ENCODE peak calls at places on chromosome 16, in eight cellular contexts. I, B, N, K, P, X, L and U are unnamed samples.

GRCh38 chr16:66906916-66907836 is 11.5 kb downstream of the CDH16 start:
- DNase-seq in I (no peak), B (no peak), N (no peak), K (no peak), P (no peak), X (no peak), L (no peak), U (no peak)

GRCh38 chr16:3095869-3096268 is 3.2 kb downstream of the ZSCAN10 start:
- DNase-seq in I (no peak), B (no peak), N (no peak), K (no peak), P (no peak), X (peak; percentile 21), L (peak; percentile 81), U (peak; percentile 53)

GRCh38 chr16:58426960-58427359 is 34.7 kb downstream of the GINS3 start:
- DNase-seq in I (no peak), B (peak; percentile 65), N (no peak), K (peak; percentile 86), P (no peak), X (no peak), L (no peak), U (no peak)

GRCh38 chr16:53816211-53816610 is 112.3 kb downstream of the FTO start:
- DNase-seq in I (no peak), B (no peak), N (no peak), K (no peak), P (no peak), X (no peak), L (no peak), U (no peak)

GRCh38 chr16:65409505-65409904 is 287.6 kb upstream of the CDH11 start:
- DNase-seq in I (no peak), B (no peak), N (no peak), K (no peak), P (no peak), X (no peak), L (no peak), U (no peak)

GRCh38 chr16:64478258-64478906 is 643.5 kb downstream of the CDH11 start:
- DNase-seq in I (no peak), B (no peak), N (no peak), K (no peak), P (no peak), X (no peak), L (no peak), U (no peak)

GRCh38 chr16:57017251-57017650 is 27.9 kb downstream of the NLRC5 start:
- DNase-seq in I (no peak), B (no peak), N (peak; percentile 14), K (no peak), P (no peak), X (no peak), L (no peak), U (no peak)

GRCh38 chr16:17359778-17360177 is 111.0 kb downstream of the XYLT1 start:
- DNase-seq in I (no peak), B (no peak), N (no peak), K (no peak), P (no peak), X (no peak), L (peak; percentile 86), U (no peak)

GRCh38 chr16:22213236-22213635 is 7.2 kb downstream of the EEF2K start:
- DNase-seq in I (no peak), B (no peak), N (no peak), K (no peak), P (no peak), X (no peak), L (no peak), U (no peak)

GRCh38 chr16:85330694-85331188 is 218.5 kb upstream of the CIBAR2 start:
- DNase-seq in I (peak; percentile 90), B (no peak), N (no peak), K (no peak), P (no peak), X (peak; percentile 86), L (peak; percentile 37), U (no peak)
- TF ChIP-seq CTCF in I (peak; percentile 63), B (no peak), N (peak; percentile 33), K (peak; percentile 51), P (peak; percentile 40), X (peak; percentile 62), L (peak; percentile 46), U (no peak)

DNA sequence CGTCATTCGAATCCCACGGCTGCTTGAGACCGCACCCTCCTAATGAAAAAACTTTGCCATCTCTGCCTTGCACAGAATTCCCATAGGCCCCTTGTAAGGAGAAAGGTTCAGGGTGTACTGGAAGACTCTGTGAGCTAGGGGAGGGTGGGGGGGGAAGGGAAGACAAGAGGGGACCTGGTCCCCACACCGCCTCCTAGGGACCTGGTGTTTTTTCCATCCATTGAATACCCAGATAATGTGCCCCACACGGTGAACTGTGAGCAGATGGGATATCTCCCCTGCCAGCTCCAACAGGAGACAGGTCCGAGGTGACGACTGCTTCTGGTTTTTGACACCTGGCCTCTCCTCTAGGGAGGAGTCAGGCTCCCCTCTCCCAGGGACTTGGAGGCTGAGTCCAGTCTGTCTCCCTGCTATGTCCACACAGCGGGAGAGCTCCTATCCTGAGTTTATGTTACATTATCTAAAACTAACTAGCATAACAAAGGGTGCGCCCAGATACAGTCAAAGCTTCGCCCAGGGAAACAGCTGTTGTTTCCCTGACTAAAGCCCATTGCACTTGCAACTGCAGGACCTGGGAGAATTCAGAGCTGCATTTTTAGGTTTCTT is 1.8 kb downstream of the MARVELD3 start:
- DNase-seq in I (peak; percentile 33), B (no peak), N (no peak), K (no peak), P (no peak), X (no peak), L (no peak), U (no peak)
- TF ChIP-seq CTCF in I (no peak), B (no peak), N (no peak), K (no peak), P (no peak), X (peak; percentile 11), L (no peak), U (no peak)

GRCh38 chr16:13392341-13392740 is 490.9 kb downstream of the SHISA9 start:
- DNase-seq in I (no peak), B (no peak), N (no peak), K (no peak), P (no peak), X (no peak), L (no peak), U (no peak)

GRCh38 chr16:13393816-13394215 is 492.4 kb downstream of the SHISA9 start:
- DNase-seq in I (no peak), B (no peak), N (no peak), K (no peak), P (no peak), X (no peak), L (no peak), U (no peak)

GRCh38 chr16:13402601-13403000 is 501.2 kb downstream of the SHISA9 start:
- DNase-seq in I (no peak), B (no peak), N (no peak), K (no peak), P (no peak), X (no peak), L (no peak), U (no peak)

GRCh38 chr16:13401631-13402030 is 500.2 kb downstream of the SHISA9 start:
- DNase-seq in I (no peak), B (no peak), N (no peak), K (no peak), P (no peak), X (no peak), L (no peak), U (no peak)

DNA sequence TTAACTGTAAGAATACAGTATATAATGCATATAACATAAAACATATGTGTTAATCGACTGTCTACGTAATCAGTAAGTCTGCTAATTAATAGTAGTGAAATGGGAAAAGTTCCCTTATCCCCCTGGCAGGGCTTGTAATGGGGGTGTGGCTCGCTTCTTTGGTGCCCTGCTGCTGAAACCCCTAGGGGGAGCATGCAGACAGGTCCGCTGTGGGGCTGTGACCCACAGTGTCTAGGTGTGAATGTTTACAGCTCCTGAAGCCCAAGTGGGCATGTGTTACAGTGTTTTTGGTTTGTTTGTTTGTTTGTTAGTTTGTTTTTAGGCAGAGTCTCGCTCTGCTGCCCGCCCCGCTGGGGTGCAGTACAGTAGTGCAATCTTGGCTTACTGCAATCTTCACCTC is 495.7 kb downstream of the SHISA9 start:
- DNase-seq in I (no peak), B (no peak), N (no peak), K (no peak), P (no peak), X (no peak), L (no peak), U (no peak)
- TF ChIP-seq CTCF in I (peak; percentile 23), B (no peak), N (no peak), K (no peak), P (no peak), X (no peak), L (no peak), U (no peak)

GRCh38 chr16:50067290-50067853 is 1.6 kb downstream of the HEATR3 start:
- DNase-seq in I (peak; percentile 53), B (no peak), N (no peak), K (no peak), P (no peak), X (peak; percentile 22), L (peak; percentile 71), U (no peak)

GRCh38 chr16:50065241-50065623 is 538 bp upstream of the HEATR3 start:
- DNase-seq in I (no peak), B (no peak), N (no peak), K (no peak), P (no peak), X (no peak), L (no peak), U (no peak)

GRCh38 chr16:50065624-50066481 is at the start of gene HEATR3:
- DNase-seq in I (peak; percentile 96), B (peak; percentile 96), N (peak; percentile 94), K (peak; percentile 95), P (peak; percentile 88), X (peak; percentile 87), L (peak; percentile 95), U (peak; percentile 92)

GRCh38 chr16:50068550-50068949 is 2.8 kb downstream of the HEATR3 start:
- DNase-seq in I (no peak), B (no peak), N (no peak), K (no peak), P (no peak), X (no peak), L (no peak), U (no peak)

GRCh38 chr16:50066482-50067289 is 916 bp downstream of the HEATR3 start:
- DNase-seq in I (no peak), B (no peak), N (no peak), K (no peak), P (no peak), X (no peak), L (no peak), U (no peak)
- TF ChIP-seq CTCF in I (no peak), B (no peak), N (no peak), K (peak; percentile 19), P (no peak), X (no peak), L (no peak), U (no peak)

GRCh38 chr16:48047273-48047672 is 108.5 kb downstream of the ABCC12 start:
- DNase-seq in I (no peak), B (no peak), N (no peak), K (no peak), P (no peak), X (no peak), L (no peak), U (no peak)

GRCh38 chr16:48044117-48044516 is 111.7 kb downstream of the ABCC12 start:
- DNase-seq in I (no peak), B (no peak), N (no peak), K (no peak), P (no peak), X (no peak), L (no peak), U (no peak)

GRCh38 chr16:48047755-48048154 is 108.0 kb downstream of the ABCC12 start:
- DNase-seq in I (peak; percentile 20), B (no peak), N (no peak), K (no peak), P (no peak), X (no peak), L (no peak), U (no peak)

GRCh38 chr16:48041861-48042435 is 113.8 kb downstream of the ABCC12 start:
- DNase-seq in I (peak; percentile 58), B (no peak), N (no peak), K (no peak), P (no peak), X (peak; percentile 13), L (peak; percentile 3), U (no peak)
- TF ChIP-seq CTCF in I (peak; percentile 60), B (no peak), N (no peak), K (no peak), P (peak; percentile 37), X (peak; percentile 48), L (no peak), U (no peak)